ENCODE peak calls at places on chromosomes 6 and 20, in ten cellular contexts. Y is H54, E is endothelial cell, D is NCI-H2081, I is T-helper 9 cell, S is posterior cingulate gyrus, H is fibroblast of pulmonary artery, B is activated gamma-delta T cell treated with Interleukin-2 at 50 U/mL for 16 hours, M is SIG-M5, P is ELR. A is an unnamed sample.
A peak's percentile ranks its signal among the peaks of the same experiment; 100 is the strongest.

GRCh38 chr20:64192406-64192805 is 28.2 kb downstream of the MYT1 start:
- DNase-seq in Y (no peak), E (peak; percentile 47), D (no peak), I (no peak), S (no peak), H (no peak), B (no peak), M (no peak), P (no peak), A (no peak)

GRCh38 chr6:163180874-163181541 is 233.5 kb upstream of the QKI start:
- DNase-seq in Y (no peak), E (peak; percentile 69), D (no peak), I (no peak), S (peak; percentile 93), H (peak; percentile 75), B (no peak), M (no peak), P (peak; percentile 57), A (no peak)

GRCh38 chr20:57783196-57783595 is 73.4 kb upstream of the PMEPA1 start:
- DNase-seq in Y (no peak), E (no peak), D (no peak), I (no peak), S (no peak), H (no peak), B (no peak), M (no peak), P (no peak), A (no peak)

GRCh38 chr6:167120557-167121030 is 2.3 kb upstream of the CCR6 start:
- DNase-seq in Y (no peak), E (no peak), D (no peak), I (no peak), S (no peak), H (no peak), B (no peak), M (no peak), P (no peak), A (no peak)

GRCh38 chr20:57671662-57672061 is 38.2 kb downstream of the PMEPA1 start:
- DNase-seq in Y (peak; percentile 25), E (no peak), D (no peak), I (no peak), S (no peak), H (peak; percentile 14), B (no peak), M (no peak), P (no peak), A (no peak)

GRCh38 chr6:14365393-14365792 is 247.8 kb downstream of the CD83 start:
- DNase-seq in Y (no peak), E (no peak), D (no peak), I (no peak), S (no peak), H (peak; percentile 21), B (no peak), M (no peak), P (peak; percentile 10), A (no peak)

GRCh38 chr6:1987640-1988039 is 257.8 kb downstream of the GMDS start:
- DNase-seq in Y (no peak), E (no peak), D (no peak), I (no peak), S (no peak), H (peak; percentile 59), B (no peak), M (no peak), P (peak; percentile 82), A (peak; percentile 19)

GRCh38 chr6:151175924-151176445 is 63.8 kb upstream of the AKAP12 start:
- DNase-seq in Y (no peak), E (no peak), D (no peak), I (no peak), S (no peak), H (no peak), B (no peak), M (no peak), P (no peak), A (no peak)

GRCh38 chr20:36572701-36573102 is 695 bp upstream of the TGIF2 start:
- DNase-seq in Y (no peak), E (peak; percentile 31), D (no peak), I (peak; percentile 52), S (no peak), H (no peak), B (peak; percentile 60), M (no peak), P (peak; percentile 79), A (peak; percentile 52)

GRCh38 chr6:40256831-40257230 is 322.6 kb upstream of the MOCS1 start:
- DNase-seq in Y (no peak), E (no peak), D (no peak), I (no peak), S (no peak), H (no peak), B (no peak), M (no peak), P (no peak), A (no peak)

GRCh38 chr6:20038805-20039204 is 173.5 kb downstream of the MBOAT1 start:
- DNase-seq in Y (no peak), E (no peak), D (no peak), I (no peak), S (no peak), H (no peak), B (no peak), M (no peak), P (peak; percentile 8), A (peak; percentile 10)

GRCh38 chr6:33213166-33213988 is 5.1 kb downstream of the RING1 start:
- DNase-seq in Y (no peak), E (no peak), D (no peak), I (no peak), S (no peak), H (peak; percentile 24), B (no peak), M (no peak), P (peak; percentile 35), A (no peak)

GRCh38 chr6:132650413-132650812 is 8.6 kb downstream of the TAAR1 start:
- DNase-seq in Y (no peak), E (no peak), D (no peak), I (no peak), S (no peak), H (no peak), B (no peak), M (no peak), P (peak; percentile 23), A (no peak)

GRCh38 chr20:59145247-59145925 is 18.2 kb upstream of the ZNF831 start:
- DNase-seq in Y (no peak), E (no peak), D (no peak), I (no peak), S (no peak), H (no peak), B (no peak), M (no peak), P (no peak), A (no peak)

GRCh38 chr6:75210885-75211739 is 5.3 kb upstream of the COL12A1 start:
- DNase-seq in Y (peak; percentile 17), E (peak; percentile 44), D (peak; percentile 56), I (peak; percentile 39), S (no peak), H (peak; percentile 85), B (peak; percentile 52), M (no peak), P (peak; percentile 83), A (peak; percentile 80)

GRCh38 chr20:31674895-31675827 is 37.4 kb downstream of the COX4I2 start:
- DNase-seq in Y (peak; percentile 51), E (peak; percentile 55), D (no peak), I (peak; percentile 44), S (peak; percentile 51), H (peak; percentile 93), B (peak; percentile 60), M (peak; percentile 69), P (peak; percentile 95), A (peak; percentile 91)

GRCh38 chr6:14876778-14877613 is 368.9 kb upstream of the JARID2 start:
- DNase-seq in Y (peak; percentile 69), E (no peak), D (no peak), I (no peak), S (no peak), H (peak; percentile 91), B (no peak), M (no peak), P (peak; percentile 95), A (peak; percentile 98)

GRCh38 chr6:34152042-34152524 is 6.2 kb upstream of the GRM4 start:
- DNase-seq in Y (no peak), E (no peak), D (no peak), I (no peak), S (no peak), H (no peak), B (no peak), M (no peak), P (no peak), A (no peak)

GRCh38 chr6:145948328-145948727 is 15.8 kb downstream of the SHPRH start:
- DNase-seq in Y (no peak), E (no peak), D (no peak), I (no peak), S (no peak), H (peak; percentile 67), B (no peak), M (no peak), P (peak; percentile 15), A (no peak)

GRCh38 chr6:16684896-16685554 is 76.2 kb downstream of the ATXN1 start:
- DNase-seq in Y (no peak), E (no peak), D (no peak), I (peak; percentile 37), S (no peak), H (peak; percentile 64), B (peak; percentile 9), M (no peak), P (peak; percentile 91), A (no peak)

GRCh38 chr6:131368077-131368911 is 204.7 kb upstream of the ARG1 start:
- DNase-seq in Y (no peak), E (no peak), D (peak; percentile 78), I (no peak), S (peak; percentile 37), H (peak; percentile 57), B (no peak), M (peak; percentile 61), P (no peak), A (peak; percentile 94)

GRCh38 chr20:8330316-8330784 is 198.3 kb downstream of the PLCB1 start:
- DNase-seq in Y (no peak), E (no peak), D (no peak), I (no peak), S (no peak), H (no peak), B (no peak), M (no peak), P (no peak), A (no peak)

GRCh38 chr6:42140051-42140450 is 2.4 kb downstream of the C6orf132 start:
- DNase-seq in Y (peak; percentile 94), E (no peak), D (no peak), I (no peak), S (no peak), H (no peak), B (no peak), M (no peak), P (peak; percentile 61), A (no peak)

GRCh38 chr20:34983995-34984735 is 28.5 kb downstream of the MYH7B start:
- DNase-seq in Y (no peak), E (no peak), D (peak; percentile 41), I (no peak), S (no peak), H (no peak), B (no peak), M (no peak), P (no peak), A (no peak)

GRCh38 chr6:46419576-46420002 is 71.7 kb downstream of the RCAN2 start:
- DNase-seq in Y (peak; percentile 24), E (peak; percentile 53), D (peak; percentile 39), I (no peak), S (peak; percentile 60), H (peak; percentile 79), B (no peak), M (no peak), P (peak; percentile 73), A (peak; percentile 70)

GRCh38 chr6:126280287-126280686 is 59.6 kb upstream of the CENPW start:
- DNase-seq in Y (no peak), E (no peak), D (no peak), I (no peak), S (no peak), H (no peak), B (no peak), M (no peak), P (no peak), A (no peak)

GRCh38 chr6:26056583-26057350 is 30.5 kb upstream of the HFE start:
- DNase-seq in Y (no peak), E (peak; percentile 17), D (peak; percentile 9), I (no peak), S (no peak), H (peak; percentile 40), B (peak; percentile 9), M (no peak), P (peak; percentile 47), A (peak; percentile 69)

GRCh38 chr6:1388081-1388926 is 1.1 kb upstream of the FOXF2 start:
- DNase-seq in Y (no peak), E (no peak), D (no peak), I (no peak), S (no peak), H (no peak), B (no peak), M (no peak), P (peak; percentile 48), A (no peak)